ENCODE peak calls at places on chromosomes 5 and 9, in five cellular contexts. One of them, this sample, is unnamed.

GRCh38 chr5:6541256-6542013 is 91.4 kb downstream of the NSUN2 start:
- DNase-seq in pancreas: no peak
- DNase-seq in mesendoderm: no peak
- DNase-seq in cardiac muscle cell: no peak
- DNase-seq in kidney: no peak
- DNase-seq in this sample: no peak

GRCh38 chr5:76081811-76082783 is 1.1 kb upstream of the SV2C start:
- DNase-seq in pancreas: no peak
- DNase-seq in cardiac muscle cell: no peak
- DNase-seq in mesendoderm: peak; percentile 5
- DNase-seq in kidney: peak; percentile 48
- DNase-seq in this sample: no peak

GRCh38 chr9:109264865-109265532 is 55.9 kb downstream of the EPB41L4B start:
- DNase-seq in mesendoderm: no peak
- DNase-seq in pancreas: peak; percentile 85
- DNase-seq in cardiac muscle cell: no peak
- DNase-seq in kidney: peak; percentile 88
- DNase-seq in this sample: no peak

GRCh38 chr9:18890372-18890771 is 142.6 kb downstream of the SAXO1 start:
- DNase-seq in kidney: no peak
- DNase-seq in cardiac muscle cell: peak; percentile 70
- DNase-seq in mesendoderm: no peak
- DNase-seq in pancreas: no peak
- DNase-seq in this sample: no peak

GRCh38 chr5:1883120-1883924 is 597 bp upstream of the IRX4 start:
- DNase-seq in cardiac muscle cell: no peak
- DNase-seq in kidney: peak; percentile 74
- DNase-seq in pancreas: peak; percentile 14
- DNase-seq in mesendoderm: peak; percentile 63
- DNase-seq in this sample: no peak

GRCh38 chr5:176995896-176996767 is 10.4 kb downstream of the UIMC1 start:
- DNase-seq in mesendoderm: no peak
- DNase-seq in pancreas: no peak
- DNase-seq in cardiac muscle cell: peak; percentile 80
- DNase-seq in kidney: no peak
- DNase-seq in this sample: no peak

GRCh38 chr9:114507726-114508125 is 2.5 kb upstream of the WHRN start:
- DNase-seq in cardiac muscle cell: peak; percentile 41
- DNase-seq in kidney: no peak
- DNase-seq in mesendoderm: peak; percentile 65
- DNase-seq in pancreas: no peak
- DNase-seq in this sample: no peak

GRCh38 chr9:120714088-120714845 is at the start of gene MEGF9:
- DNase-seq in pancreas: peak; percentile 97
- DNase-seq in mesendoderm: peak; percentile 98
- DNase-seq in cardiac muscle cell: peak; percentile 98
- DNase-seq in kidney: peak; percentile 99
- DNase-seq in this sample: peak; percentile 99

GRCh38 chr9:132622144-132622543 is 39.7 kb downstream of the BARHL1 start:
- DNase-seq in cardiac muscle cell: peak; percentile 58
- DNase-seq in kidney: no peak
- DNase-seq in mesendoderm: no peak
- DNase-seq in pancreas: no peak
- DNase-seq in this sample: no peak

GRCh38 chr5:91301459-91301858 is 81.7 kb downstream of the ARRDC3 start:
- DNase-seq in kidney: no peak
- DNase-seq in cardiac muscle cell: peak; percentile 81
- DNase-seq in mesendoderm: no peak
- DNase-seq in pancreas: no peak
- DNase-seq in this sample: no peak

GRCh38 chr9:95305770-95306492 is 11.6 kb downstream of the FANCC start:
- DNase-seq in pancreas: no peak
- DNase-seq in kidney: no peak
- DNase-seq in cardiac muscle cell: no peak
- DNase-seq in mesendoderm: no peak
- DNase-seq in this sample: no peak

GRCh38 chr9:109012876-109013677 is at the start of gene CTNNAL1:
- DNase-seq in pancreas: peak; percentile 96
- DNase-seq in cardiac muscle cell: peak; percentile 92
- DNase-seq in kidney: peak; percentile 98
- DNase-seq in mesendoderm: peak; percentile 96
- DNase-seq in this sample: peak; percentile 93

GRCh38 chr9:136614372-136614922 is 48.3 kb upstream of the EGFL7 start:
- DNase-seq in mesendoderm: no peak
- DNase-seq in kidney: peak; percentile 87
- DNase-seq in cardiac muscle cell: peak; percentile 92
- DNase-seq in pancreas: no peak
- DNase-seq in this sample: no peak

GRCh38 chr9:130537346-130538050 is 41.9 kb upstream of the FUBP3 start:
- DNase-seq in cardiac muscle cell: peak; percentile 41
- DNase-seq in mesendoderm: no peak
- DNase-seq in pancreas: no peak
- DNase-seq in kidney: no peak
- DNase-seq in this sample: no peak

GRCh38 chr9:19255821-19256220 is 25.3 kb downstream of the DENND4C start:
- DNase-seq in pancreas: no peak
- DNase-seq in mesendoderm: no peak
- DNase-seq in cardiac muscle cell: no peak
- DNase-seq in kidney: no peak
- DNase-seq in this sample: no peak

GRCh38 chr5:77921369-77921768 is 145.2 kb upstream of the TBCA start:
- DNase-seq in pancreas: no peak
- DNase-seq in cardiac muscle cell: no peak
- DNase-seq in kidney: no peak
- DNase-seq in mesendoderm: no peak
- DNase-seq in this sample: no peak

GRCh38 chr5:175460126-175460525 is 16.1 kb upstream of the DRD1 start:
- DNase-seq in kidney: no peak
- DNase-seq in pancreas: no peak
- DNase-seq in mesendoderm: peak; percentile 53
- DNase-seq in cardiac muscle cell: peak; percentile 21
- DNase-seq in this sample: no peak

GRCh38 chr5:74517700-74518099 is 122.8 kb downstream of the ENC1 start:
- DNase-seq in cardiac muscle cell: peak; percentile 54
- DNase-seq in mesendoderm: no peak
- DNase-seq in pancreas: no peak
- DNase-seq in kidney: no peak
- DNase-seq in this sample: no peak

GRCh38 chr9:98118640-98119601 is at the start of gene TRIM14:
- DNase-seq in pancreas: peak; percentile 57
- DNase-seq in mesendoderm: peak; percentile 64
- DNase-seq in cardiac muscle cell: peak; percentile 72
- DNase-seq in kidney: peak; percentile 87
- DNase-seq in this sample: peak; percentile 89

GRCh38 chr5:141779642-141780041 is 97.6 kb upstream of the ARAP3 start:
- DNase-seq in pancreas: no peak
- DNase-seq in mesendoderm: peak; percentile 51
- DNase-seq in cardiac muscle cell: peak; percentile 30
- DNase-seq in kidney: peak; percentile 84
- DNase-seq in this sample: no peak

GRCh38 chr5:141778211-141778610 is 96.2 kb upstream of the ARAP3 start:
- DNase-seq in mesendoderm: peak; percentile 58
- DNase-seq in cardiac muscle cell: peak; percentile 87
- DNase-seq in kidney: peak; percentile 82
- DNase-seq in pancreas: no peak
- DNase-seq in this sample: no peak

GRCh38 chr5:141777711-141778110 is 95.7 kb upstream of the ARAP3 start:
- DNase-seq in pancreas: no peak
- DNase-seq in kidney: no peak
- DNase-seq in mesendoderm: no peak
- DNase-seq in cardiac muscle cell: no peak
- DNase-seq in this sample: no peak

GRCh38 chr5:141778683-141779082 is 96.7 kb upstream of the ARAP3 start:
- DNase-seq in cardiac muscle cell: no peak
- DNase-seq in mesendoderm: no peak
- DNase-seq in pancreas: no peak
- DNase-seq in kidney: no peak
- DNase-seq in this sample: no peak

GRCh38 chr5:141777130-141777529 is 95.1 kb upstream of the ARAP3 start:
- DNase-seq in cardiac muscle cell: no peak
- DNase-seq in kidney: no peak
- DNase-seq in mesendoderm: no peak
- DNase-seq in pancreas: no peak
- DNase-seq in this sample: no peak
- H3K4me1 ChIP-seq in cardiac muscle cell: no peaks in the 10 kb centered on the region
- H3K4me1 ChIP-seq in kidney: no peaks in the 10 kb centered on the region
- H3K4me1 ChIP-seq in mesendoderm: no peaks in the 10 kb centered on the region
- H3K4me1 ChIP-seq in pancreas: no peaks in the 10 kb centered on the region
- H3K4me1 ChIP-seq in this sample: no peaks in the 10 kb centered on the region

DNA sequence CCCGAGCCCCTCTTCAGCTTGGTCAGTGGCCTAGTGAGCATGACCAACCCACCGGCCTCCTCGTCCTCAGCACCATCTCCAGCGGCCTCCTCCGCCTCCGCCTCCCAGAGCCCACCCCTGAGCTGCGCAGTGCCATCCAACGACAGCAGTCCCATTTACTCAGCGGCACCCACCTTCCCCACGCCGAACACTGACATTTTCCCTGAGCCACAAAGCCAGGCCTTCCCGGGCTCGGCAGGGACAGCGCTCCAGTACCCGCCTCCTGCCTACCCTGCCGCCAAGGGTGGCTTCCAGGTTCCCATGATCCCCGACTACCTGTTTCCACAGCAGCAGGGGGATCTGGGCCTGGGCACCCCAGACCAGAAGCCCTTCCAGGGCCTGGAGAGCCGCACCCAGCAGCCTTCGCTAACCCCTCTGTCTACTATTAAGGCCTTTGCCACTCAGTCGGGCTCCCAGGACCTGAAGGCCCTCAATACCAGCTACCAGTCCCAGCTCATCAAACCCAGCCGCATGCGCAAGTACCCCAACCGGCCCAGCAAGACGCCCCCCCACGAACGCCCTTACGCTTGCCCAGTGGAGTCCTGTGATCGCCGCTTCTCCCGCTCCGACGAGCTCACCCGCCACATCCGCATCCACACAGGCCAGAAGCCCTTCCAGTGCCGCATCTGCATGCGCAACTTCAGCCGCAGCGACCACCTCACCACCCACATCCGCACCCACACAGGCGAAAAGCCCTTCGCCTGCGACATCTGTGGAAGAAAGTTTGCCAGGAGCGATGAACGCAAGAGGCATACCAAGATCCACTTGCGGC is 1.8 kb downstream of the EGR1 start:
- DNase-seq in pancreas: peak; percentile 65
- DNase-seq in kidney: peak; percentile 80
- DNase-seq in mesendoderm: no peak
- DNase-seq in cardiac muscle cell: peak; percentile 60
- DNase-seq in this sample: no peak
- H3K4me3 ChIP-seq in pancreas: peak overlapping the region; percentile 62
- H3K4me3 ChIP-seq in kidney: peak overlapping the region; percentile 78
- H3K4me3 ChIP-seq in mesendoderm: no peak overlapping the region
- H3K4me3 ChIP-seq in cardiac muscle cell: no peak overlapping the region
- H3K4me3 ChIP-seq in this sample: peak overlapping the region; percentile 78

DNA sequence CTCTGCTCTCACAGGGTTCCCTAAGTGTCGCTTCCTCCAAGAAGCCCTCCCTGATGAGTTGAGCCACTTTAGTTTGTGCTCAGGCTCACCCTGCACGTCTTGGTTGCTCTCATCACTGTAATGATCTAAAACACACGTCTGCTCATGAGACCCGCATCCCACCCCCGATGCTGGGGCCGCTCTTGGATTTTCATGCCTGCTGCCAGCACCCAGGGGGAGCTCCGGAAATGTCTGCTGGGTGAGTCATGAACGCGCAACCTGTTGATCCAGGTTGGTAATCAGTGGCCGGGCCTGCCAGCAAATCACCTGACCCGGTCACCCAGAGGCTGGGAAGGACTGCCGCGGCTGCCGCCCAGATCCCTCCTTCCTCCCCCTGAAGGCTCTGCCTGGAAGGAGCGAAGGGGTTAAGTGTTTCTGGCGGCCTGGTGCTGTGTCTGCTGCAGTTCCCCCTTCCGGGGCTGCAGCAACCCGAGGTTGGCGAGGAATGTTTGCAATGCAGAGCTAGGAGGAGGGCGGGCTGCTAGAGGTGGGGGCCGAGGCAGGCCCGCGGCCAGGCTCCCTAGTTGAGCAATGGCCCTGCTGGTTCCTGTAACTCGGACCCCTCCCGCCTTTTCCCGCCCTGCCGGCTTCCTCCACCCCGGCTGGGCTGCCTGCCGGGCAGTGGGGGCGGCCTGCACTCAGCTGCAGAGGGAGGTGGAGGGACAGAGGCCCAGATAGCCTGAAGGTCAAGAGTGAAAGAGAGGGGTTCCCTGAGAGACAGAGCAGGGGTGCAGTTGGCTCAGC is 156.1 kb upstream of the IER5L start:
- DNase-seq in cardiac muscle cell: peak; percentile 99
- DNase-seq in kidney: peak; percentile 99
- DNase-seq in pancreas: peak; percentile 96
- DNase-seq in mesendoderm: peak; percentile 100
- DNase-seq in this sample: peak; percentile 81
- H3K4me1 ChIP-seq in cardiac muscle cell: peaks cover 24% of the 10 kb centered on the region
- H3K4me1 ChIP-seq in kidney: peaks cover 25% of the 10 kb centered on the region
- H3K4me1 ChIP-seq in pancreas: peaks cover 32% of the 10 kb centered on the region
- H3K4me1 ChIP-seq in mesendoderm: peaks cover 18% of the 10 kb centered on the region
- H3K4me1 ChIP-seq in this sample: peaks cover 8% of the 10 kb centered on the region

GRCh38 chr5:73266925-73267775 is 94.2 kb downstream of the TMEM174 start:
- DNase-seq in pancreas: no peak
- DNase-seq in cardiac muscle cell: no peak
- DNase-seq in kidney: no peak
- DNase-seq in mesendoderm: no peak
- DNase-seq in this sample: no peak
- H3K4me3 ChIP-seq in pancreas: no peak overlapping the region
- H3K4me3 ChIP-seq in cardiac muscle cell: no peak overlapping the region
- H3K4me3 ChIP-seq in kidney: no peak overlapping the region
- H3K4me3 ChIP-seq in mesendoderm: no peak overlapping the region
- H3K4me3 ChIP-seq in this sample: no peak overlapping the region